ENCODE peak calls at places on chromosomes 6 and 20, in four cellular contexts. M is 8988T; N is CD4-positive, alpha-beta T cell; G is T-helper 9 cell. K is an unnamed sample.

GRCh38 chr6:107030151-107030550 is 2.2 kb downstream of the MTRES1 start:
- DNase-seq in M (no peak), N (no peak), G (no peak), K (no peak)

GRCh38 chr6:21213492-21213891 is 380.1 kb upstream of the SOX4 start:
- DNase-seq in M (no peak), N (no peak), G (no peak), K (no peak)

GRCh38 chr6:169618526-169619490 is 83.0 kb downstream of the WDR27 start:
- DNase-seq in M (no peak), N (no peak), G (no peak), K (no peak)

GRCh38 chr6:98037571-98037970 is 754.6 kb upstream of the MMS22L start:
- DNase-seq in M (no peak), N (no peak), G (no peak), K (no peak)

GRCh38 chr6:4936681-4937041 is 67.2 kb downstream of the RPP40 start:
- DNase-seq in M (no peak), N (no peak), G (no peak), K (no peak)

GRCh38 chr6:56437171-56437900 is 190.0 kb upstream of the COL21A1 start:
- DNase-seq in M (no peak), N (no peak), G (no peak), K (no peak)

GRCh38 chr6:155352812-155353211 is 38.5 kb upstream of the TFB1M start:
- DNase-seq in M (no peak), N (no peak), G (no peak), K (no peak)

GRCh38 chr6:148932731-148933130 is 185.9 kb downstream of the UST start:
- DNase-seq in M (no peak), N (no peak), G (no peak), K (no peak)

GRCh38 chr20:57539889-57540288 is 14.9 kb upstream of the CTCFL start:
- DNase-seq in M (no peak), N (no peak), G (no peak), K (no peak)

GRCh38 chr6:568954-569523 is 87.9 kb downstream of the HUS1B start:
- DNase-seq in M (no peak), N (no peak), G (no peak), K (no peak)

GRCh38 chr6:112234596-112234995 is 19.8 kb downstream of the LAMA4 start:
- DNase-seq in M (no peak), N (no peak), G (no peak), K (no peak)

GRCh38 chr20:23407770-23408467 is 13.4 kb downstream of the NAPB start:
- DNase-seq in M (no peak), N (no peak), G (no peak), K (no peak)

GRCh38 chr6:45736134-45736533 is 279.5 kb downstream of the CLIC5 start:
- DNase-seq in M (no peak), N (no peak), G (no peak), K (no peak)

GRCh38 chr6:136526196-136526930 is 23.9 kb downstream of the MAP7 start:
- DNase-seq in M (no peak), N (peak), G (peak), K (no peak)

GRCh38 chr6:303263-303662 is 11.0 kb downstream of the DUSP22 start:
- DNase-seq in M (no peak), N (no peak), G (no peak), K (no peak)

GRCh38 chr6:40528051-40528450 is 59.1 kb downstream of the LRFN2 start:
- DNase-seq in M (no peak), N (no peak), G (no peak), K (no peak)

GRCh38 chr20:37524859-37525708 is 2.6 kb downstream of the BLCAP start:
- DNase-seq in M (no peak), N (peak), G (no peak), K (no peak)

GRCh38 chr6:152471459-152472070 is 165.6 kb downstream of the SYNE1 start:
- DNase-seq in M (no peak), N (no peak), G (no peak), K (no peak)

GRCh38 chr6:71220466-71220865 is 68.1 kb upstream of the OGFRL1 start:
- DNase-seq in M (no peak), N (no peak), G (no peak), K (no peak)

GRCh38 chr20:57851786-57852185 is 142.0 kb upstream of the PMEPA1 start:
- DNase-seq in M (no peak), N (no peak), G (no peak), K (no peak)

GRCh38 chr6:99993533-99994251 is at the start of gene MCHR2:
- DNase-seq in M (no peak), N (no peak), G (no peak), K (no peak)

GRCh38 chr6:21679761-21680265 is 86.3 kb downstream of the SOX4 start:
- DNase-seq in M (no peak), N (no peak), G (no peak), K (no peak)

GRCh38 chr6:85574932-85575598 is 18.6 kb downstream of the SNX14 start:
- DNase-seq in M (no peak), N (no peak), G (no peak), K (no peak)

GRCh38 chr20:24693466-24694156 is 224.2 kb downstream of the SYNDIG1 start:
- DNase-seq in M (no peak), N (peak), G (no peak), K (no peak)

GRCh38 chr20:51695574-51696303 is 72.5 kb downstream of the ATP9A start:
- DNase-seq in M (no peak), N (no peak), G (no peak), K (no peak)

GRCh38 chr20:2778602-2779321 is 21.7 kb downstream of the CPXM1 start:
- DNase-seq in M (no peak), N (no peak), G (no peak), K (no peak)

K was measured in T follicular helper cell.